ENCODE peak calls at places on chromosomes 6 and 20, in seven cellular contexts. One of them, this sample, is unnamed. For H3K4me1, the result is how much of the 10 kb centered on the place peaks cover.

GRCh38 chr6:48098923-48099322 is 12.1 kb downstream of the PTCHD4 start:
- DNase-seq in Karpas-422: no peak
- DNase-seq in CD4-positive, alpha-beta memory T cell: no peak
- DNase-seq in kidney: no peak
- DNase-seq in Peyer's patch: no peak
- DNase-seq in PC-9: no peak
- DNase-seq in tibial artery: no peak
- DNase-seq in this sample: no peak

GRCh38 chr20:38649275-38649891 is 47.8 kb downstream of the ARHGAP40 start:
- DNase-seq in tibial artery: no peak
- DNase-seq in PC-9: no peak
- DNase-seq in Peyer's patch: no peak
- DNase-seq in kidney: no peak
- DNase-seq in Karpas-422: peak
- DNase-seq in CD4-positive, alpha-beta memory T cell: no peak
- DNase-seq in this sample: peak

GRCh38 chr6:110140650-110141049 is 38.8 kb downstream of the WASF1 start:
- DNase-seq in PC-9: peak
- DNase-seq in kidney: no peak
- DNase-seq in tibial artery: no peak
- DNase-seq in Karpas-422: no peak
- DNase-seq in Peyer's patch: no peak
- DNase-seq in CD4-positive, alpha-beta memory T cell: no peak
- DNase-seq in this sample: no peak

GRCh38 chr20:10185741-10186558 is 32.7 kb upstream of the SNAP25 start:
- DNase-seq in Karpas-422: no peak
- DNase-seq in PC-9: no peak
- DNase-seq in Peyer's patch: no peak
- DNase-seq in CD4-positive, alpha-beta memory T cell: no peak
- DNase-seq in tibial artery: no peak
- DNase-seq in kidney: peak
- DNase-seq in this sample: peak

GRCh38 chr20:62876826-62877728 is 15.5 kb upstream of the TCFL5 start:
- DNase-seq in Peyer's patch: no peak
- DNase-seq in CD4-positive, alpha-beta memory T cell: no peak
- DNase-seq in tibial artery: peak
- DNase-seq in kidney: peak
- DNase-seq in PC-9: peak
- DNase-seq in Karpas-422: no peak
- DNase-seq in this sample: peak

GRCh38 chr6:27872634-27873028 is 39.6 kb downstream of the OR2B2 start:
- DNase-seq in Karpas-422: no peak
- DNase-seq in PC-9: no peak
- DNase-seq in CD4-positive, alpha-beta memory T cell: no peak
- DNase-seq in kidney: no peak
- DNase-seq in Peyer's patch: no peak
- DNase-seq in tibial artery: no peak
- DNase-seq in this sample: no peak

GRCh38 chr6:79422666-79423065 is 114.6 kb downstream of the LCA5 start:
- DNase-seq in tibial artery: no peak
- DNase-seq in Peyer's patch: no peak
- DNase-seq in kidney: no peak
- DNase-seq in PC-9: no peak
- DNase-seq in Karpas-422: no peak
- DNase-seq in CD4-positive, alpha-beta memory T cell: no peak
- DNase-seq in this sample: no peak

GRCh38 chr20:50475879-50476292 is 34.3 kb upstream of the PTPN1 start:
- DNase-seq in Peyer's patch: no peak
- DNase-seq in tibial artery: no peak
- DNase-seq in CD4-positive, alpha-beta memory T cell: no peak
- DNase-seq in Karpas-422: no peak
- DNase-seq in kidney: peak
- DNase-seq in PC-9: peak
- DNase-seq in this sample: peak

GRCh38 chr6:149271348-149272340 is 45.9 kb upstream of the TAB2 start:
- DNase-seq in Peyer's patch: peak
- DNase-seq in PC-9: no peak
- DNase-seq in tibial artery: peak
- DNase-seq in kidney: no peak
- DNase-seq in CD4-positive, alpha-beta memory T cell: peak
- DNase-seq in Karpas-422: peak
- DNase-seq in this sample: no peak

GRCh38 chr6:11126876-11127275 is 15.4 kb upstream of the ERVFRD-1 start:
- DNase-seq in PC-9: no peak
- DNase-seq in CD4-positive, alpha-beta memory T cell: no peak
- DNase-seq in Peyer's patch: no peak
- DNase-seq in Karpas-422: no peak
- DNase-seq in kidney: no peak
- DNase-seq in tibial artery: no peak
- DNase-seq in this sample: no peak

GRCh38 chr6:1461207-1461606 is 71.8 kb downstream of the FOXF2 start:
- DNase-seq in CD4-positive, alpha-beta memory T cell: no peak
- DNase-seq in Peyer's patch: no peak
- DNase-seq in kidney: no peak
- DNase-seq in PC-9: peak
- DNase-seq in Karpas-422: no peak
- DNase-seq in tibial artery: no peak
- DNase-seq in this sample: no peak

GRCh38 chr6:33604941-33605854 is 15.9 kb upstream of the ITPR3 start:
- DNase-seq in PC-9: peak
- DNase-seq in tibial artery: no peak
- DNase-seq in Peyer's patch: no peak
- DNase-seq in CD4-positive, alpha-beta memory T cell: no peak
- DNase-seq in kidney: no peak
- DNase-seq in Karpas-422: no peak
- DNase-seq in this sample: peak

GRCh38 chr6:33695451-33695855 is 16.0 kb downstream of the UQCC2 start:
- DNase-seq in CD4-positive, alpha-beta memory T cell: no peak
- DNase-seq in Peyer's patch: no peak
- DNase-seq in tibial artery: no peak
- DNase-seq in PC-9: no peak
- DNase-seq in Karpas-422: no peak
- DNase-seq in kidney: peak
- DNase-seq in this sample: no peak

GRCh38 chr20:18404172-18404571 is 62.7 kb downstream of the DZANK1 start:
- DNase-seq in kidney: no peak
- DNase-seq in Peyer's patch: no peak
- DNase-seq in CD4-positive, alpha-beta memory T cell: no peak
- DNase-seq in Karpas-422: no peak
- DNase-seq in PC-9: no peak
- DNase-seq in tibial artery: no peak
- DNase-seq in this sample: no peak

GRCh38 chr6:158627168-158627939 is 17.2 kb downstream of the DYNLT1 start:
- DNase-seq in Peyer's patch: no peak
- DNase-seq in tibial artery: no peak
- DNase-seq in PC-9: no peak
- DNase-seq in kidney: peak
- DNase-seq in CD4-positive, alpha-beta memory T cell: no peak
- DNase-seq in Karpas-422: no peak
- DNase-seq in this sample: no peak

GRCh38 chr6:39334039-39334438 is 11.5 kb upstream of the KCNK16 start:
- DNase-seq in tibial artery: no peak
- DNase-seq in kidney: no peak
- DNase-seq in Peyer's patch: no peak
- DNase-seq in CD4-positive, alpha-beta memory T cell: no peak
- DNase-seq in Karpas-422: no peak
- DNase-seq in PC-9: no peak
- DNase-seq in this sample: no peak

GRCh38 chr20:16423311-16424212 is 149.7 kb downstream of the KIF16B start:
- DNase-seq in Karpas-422: no peak
- DNase-seq in Peyer's patch: no peak
- DNase-seq in tibial artery: no peak
- DNase-seq in PC-9: no peak
- DNase-seq in CD4-positive, alpha-beta memory T cell: no peak
- DNase-seq in kidney: no peak
- DNase-seq in this sample: no peak

GRCh38 chr6:90444125-90444745 is 142.6 kb downstream of the MAP3K7 start:
- DNase-seq in kidney: no peak
- DNase-seq in tibial artery: no peak
- DNase-seq in Peyer's patch: no peak
- DNase-seq in CD4-positive, alpha-beta memory T cell: no peak
- DNase-seq in PC-9: no peak
- DNase-seq in Karpas-422: no peak
- DNase-seq in this sample: no peak

GRCh38 chr20:25532015-25532751 is 53.1 kb downstream of the NINL start:
- DNase-seq in tibial artery: no peak
- DNase-seq in Karpas-422: no peak
- DNase-seq in kidney: no peak
- DNase-seq in Peyer's patch: no peak
- DNase-seq in PC-9: peak
- DNase-seq in CD4-positive, alpha-beta memory T cell: no peak
- DNase-seq in this sample: no peak
- H3K27ac ChIP-seq in tibial artery: peak
- H3K27ac ChIP-seq in Karpas-422: no peak
- H3K27ac ChIP-seq in kidney: no peak
- H3K27ac ChIP-seq in Peyer's patch: no peak
- H3K27ac ChIP-seq in PC-9: no peak
- H3K27ac ChIP-seq in CD4-positive, alpha-beta memory T cell: no peak
- H3K27ac ChIP-seq in this sample: no peak

GRCh38 chr20:1629321-1629720 is 9.5 kb upstream of the SIRPB1 start:
- DNase-seq in Peyer's patch: no peak
- DNase-seq in PC-9: no peak
- DNase-seq in kidney: no peak
- DNase-seq in CD4-positive, alpha-beta memory T cell: no peak
- DNase-seq in tibial artery: no peak
- DNase-seq in Karpas-422: no peak
- DNase-seq in this sample: no peak

GRCh38 chr20:1630186-1630585 is 10.4 kb upstream of the SIRPB1 start:
- DNase-seq in PC-9: no peak
- DNase-seq in CD4-positive, alpha-beta memory T cell: no peak
- DNase-seq in Karpas-422: no peak
- DNase-seq in kidney: no peak
- DNase-seq in tibial artery: no peak
- DNase-seq in Peyer's patch: no peak
- DNase-seq in this sample: no peak

GRCh38 chr20:1631309-1632227 is 11.8 kb upstream of the SIRPB1 start:
- DNase-seq in tibial artery: no peak
- DNase-seq in Peyer's patch: no peak
- DNase-seq in PC-9: peak
- DNase-seq in kidney: no peak
- DNase-seq in CD4-positive, alpha-beta memory T cell: no peak
- DNase-seq in Karpas-422: no peak
- DNase-seq in this sample: no peak

GRCh38 chr20:1626528-1627192 is 6.9 kb upstream of the SIRPB1 start:
- DNase-seq in PC-9: no peak
- DNase-seq in tibial artery: no peak
- DNase-seq in CD4-positive, alpha-beta memory T cell: no peak
- DNase-seq in Peyer's patch: no peak
- DNase-seq in Karpas-422: no peak
- DNase-seq in kidney: no peak
- DNase-seq in this sample: no peak

GRCh38 chr20:1628621-1629020 is 8.8 kb upstream of the SIRPB1 start:
- DNase-seq in kidney: no peak
- DNase-seq in Karpas-422: no peak
- DNase-seq in tibial artery: no peak
- DNase-seq in PC-9: no peak
- DNase-seq in Peyer's patch: no peak
- DNase-seq in CD4-positive, alpha-beta memory T cell: no peak
- DNase-seq in this sample: no peak
- H3K4me1 ChIP-seq in kidney: under half
- H3K4me1 ChIP-seq in Karpas-422: under half
- H3K4me1 ChIP-seq in tibial artery: under half
- H3K4me1 ChIP-seq in PC-9: half or more
- H3K4me1 ChIP-seq in Peyer's patch: under half
- H3K4me1 ChIP-seq in CD4-positive, alpha-beta memory T cell: half or more
- H3K4me1 ChIP-seq in this sample: under half

GRCh38 chr6:134658596-134658995 is 291.3 kb downstream of the ALDH8A1 start:
- DNase-seq in Karpas-422: no peak
- DNase-seq in Peyer's patch: no peak
- DNase-seq in kidney: no peak
- DNase-seq in CD4-positive, alpha-beta memory T cell: no peak
- DNase-seq in tibial artery: no peak
- DNase-seq in PC-9: no peak
- DNase-seq in this sample: no peak
- H3K27ac ChIP-seq in Karpas-422: no peak
- H3K27ac ChIP-seq in Peyer's patch: no peak
- H3K27ac ChIP-seq in kidney: no peak
- H3K27ac ChIP-seq in CD4-positive, alpha-beta memory T cell: no peak
- H3K27ac ChIP-seq in tibial artery: no peak
- H3K27ac ChIP-seq in PC-9: no peak
- H3K27ac ChIP-seq in this sample: no peak

DNA sequence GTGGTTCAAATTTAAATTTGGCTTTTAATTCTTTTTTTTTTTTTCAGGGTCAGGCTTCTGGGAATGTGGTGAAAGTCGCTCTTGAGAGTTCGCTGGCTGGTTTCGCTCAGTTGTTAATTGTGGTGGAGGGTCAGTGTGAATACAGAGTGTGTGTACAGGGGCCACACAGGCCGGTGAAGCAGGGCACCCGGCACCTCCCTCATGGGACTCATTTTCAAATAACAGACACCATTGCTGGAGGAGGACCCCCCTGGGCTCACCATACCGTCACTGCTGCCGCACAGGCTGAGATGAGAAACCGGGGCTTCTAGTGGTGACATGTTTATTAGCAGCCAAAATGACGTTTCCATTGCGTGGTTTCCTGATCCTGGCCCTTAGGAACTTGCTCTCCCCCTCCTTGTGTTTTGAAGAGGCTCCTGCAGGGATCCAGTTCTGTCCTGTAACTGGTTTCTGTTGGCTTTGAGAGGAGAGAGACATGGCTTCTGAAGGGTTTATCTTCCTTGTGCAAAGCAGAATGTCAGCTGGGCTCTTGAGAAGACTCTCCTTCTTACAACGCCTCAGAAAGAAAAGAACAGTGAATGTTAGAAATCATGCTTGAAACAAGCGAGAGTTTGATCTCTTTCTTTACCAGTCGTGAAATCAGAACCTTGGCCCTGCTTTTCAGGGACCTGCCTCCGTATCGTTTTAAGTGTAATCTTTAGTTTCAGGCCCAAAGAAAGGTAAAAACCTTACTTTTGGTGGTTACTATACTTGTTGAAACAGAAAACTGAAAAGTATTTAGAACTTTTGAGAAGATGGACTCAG is 37.8 kb downstream of the DUSP22 start:
- DNase-seq in Karpas-422: no peak
- DNase-seq in CD4-positive, alpha-beta memory T cell: no peak
- DNase-seq in tibial artery: no peak
- DNase-seq in PC-9: no peak
- DNase-seq in Peyer's patch: no peak
- DNase-seq in kidney: no peak
- DNase-seq in this sample: no peak
- H3K4me1 ChIP-seq in Karpas-422: under half
- H3K4me1 ChIP-seq in CD4-positive, alpha-beta memory T cell: under half
- H3K4me1 ChIP-seq in tibial artery: under half
- H3K4me1 ChIP-seq in PC-9: under half
- H3K4me1 ChIP-seq in Peyer's patch: under half
- H3K4me1 ChIP-seq in kidney: under half
- H3K4me1 ChIP-seq in this sample: under half